ENCODE peak calls at places on chromosomes 1 and 21, in nine cellular contexts. R is right cardiac atrium; O is activated CD4-positive, alpha-beta T cell treated with anti-CD3 and anti-CD28 coated beads for 24 hours; U is KG1; H is fibroblast of the aortic adventitia; J is NCI-H510A; L is activated T-cell treated with anti-CD3 and anti-CD28 coated beads for 1 hour; Y is HS-5; I is NCI-H187. S is an unnamed sample.

GRCh38 chr1:40316595-40317393 is at the start of gene COL9A2:
- DNase-seq in R (peak; percentile 43), O (peak; percentile 16), U (no peak), H (no peak), J (peak; percentile 55), L (peak; percentile 50), Y (no peak), I (no peak), S (peak; percentile 47)

GRCh38 chr1:27109103-27109822 is 45.7 kb downstream of the SLC9A1 start:
- DNase-seq in R (no peak), O (no peak), U (no peak), H (no peak), J (no peak), L (no peak), Y (no peak), I (no peak), S (no peak)

GRCh38 chr1:231866392-231867331 is 240.1 kb downstream of the DISC1 start:
- DNase-seq in R (peak; percentile 50), O (peak; percentile 50), U (peak; percentile 52), H (peak; percentile 77), J (no peak), L (peak; percentile 51), Y (peak; percentile 20), I (peak; percentile 5), S (peak; percentile 31)

GRCh38 chr1:156359973-156360372 is 9.0 kb upstream of the RHBG start:
- DNase-seq in R (no peak), O (no peak), U (no peak), H (peak; percentile 57), J (no peak), L (no peak), Y (no peak), I (no peak), S (no peak)

GRCh38 chr1:7549277-7549676 is 221.8 kb upstream of the VAMP3 start:
- DNase-seq in R (no peak), O (peak; percentile 9), U (no peak), H (peak; percentile 61), J (no peak), L (no peak), Y (peak; percentile 51), I (no peak), S (no peak)

GRCh38 chr1:158951956-158952355 is 20.6 kb downstream of the PYHIN1 start:
- DNase-seq in R (no peak), O (no peak), U (peak; percentile 38), H (no peak), J (peak; percentile 62), L (no peak), Y (no peak), I (no peak), S (no peak)

GRCh38 chr1:117672756-117673155 is 66.9 kb downstream of the TENT5C start:
- DNase-seq in R (no peak), O (no peak), U (no peak), H (no peak), J (no peak), L (no peak), Y (no peak), I (no peak), S (no peak)

GRCh38 chr1:53400761-53401379 is 58.3 kb upstream of the DMRTB1 start:
- DNase-seq in R (no peak), O (no peak), U (no peak), H (no peak), J (no peak), L (no peak), Y (no peak), I (no peak), S (no peak)

GRCh38 chr1:218463194-218464156 is 118.3 kb downstream of the TGFB2 start:
- DNase-seq in R (peak; percentile 74), O (no peak), U (no peak), H (peak; percentile 81), J (no peak), L (no peak), Y (peak; percentile 93), I (no peak), S (no peak)

GRCh38 chr1:17525996-17526686 is 13.4 kb upstream of the ARHGEF10L start:
- DNase-seq in R (no peak), O (no peak), U (no peak), H (no peak), J (no peak), L (no peak), Y (no peak), I (no peak), S (no peak)

GRCh38 chr1:234256359-234256758 is 116.9 kb upstream of the COA6 start:
- DNase-seq in R (no peak), O (no peak), U (no peak), H (no peak), J (no peak), L (no peak), Y (no peak), I (no peak), S (no peak)

GRCh38 chr1:207862241-207862787 is 48.6 kb downstream of the CD34 start:
- DNase-seq in R (no peak), O (no peak), U (no peak), H (peak; percentile 22), J (no peak), L (no peak), Y (peak; percentile 19), I (no peak), S (no peak)

GRCh38 chr21:46316708-46317324 is 6.9 kb downstream of the C21orf58 start:
- DNase-seq in R (no peak), O (no peak), U (no peak), H (no peak), J (no peak), L (no peak), Y (no peak), I (no peak), S (no peak)

GRCh38 chr1:209455133-209455532 is 128.4 kb upstream of the CAMK1G start:
- DNase-seq in R (no peak), O (no peak), U (no peak), H (no peak), J (no peak), L (no peak), Y (no peak), I (no peak), S (no peak)

GRCh38 chr1:174217248-174217647 is 57.9 kb downstream of the RABGAP1L start:
- DNase-seq in R (no peak), O (no peak), U (no peak), H (peak; percentile 12), J (no peak), L (no peak), Y (no peak), I (no peak), S (no peak)

GRCh38 chr1:208086116-208086515 is 158.1 kb downstream of the PLXNA2 start:
- DNase-seq in R (no peak), O (no peak), U (no peak), H (peak; percentile 56), J (no peak), L (no peak), Y (no peak), I (no peak), S (no peak)

GRCh38 chr1:244325056-244325764 is 126.5 kb downstream of the ADSS2 start:
- DNase-seq in R (no peak), O (no peak), U (peak; percentile 35), H (peak; percentile 37), J (no peak), L (no peak), Y (no peak), I (no peak), S (peak; percentile 12)

GRCh38 chr1:235025422-235025984 is 103.1 kb downstream of the TOMM20 start:
- DNase-seq in R (no peak), O (no peak), U (no peak), H (no peak), J (no peak), L (no peak), Y (no peak), I (no peak), S (no peak)

GRCh38 chr21:33857846-33858671 is 57.5 kb downstream of the ATP5PO start:
- DNase-seq in R (no peak), O (no peak), U (no peak), H (no peak), J (no peak), L (no peak), Y (no peak), I (no peak), S (no peak)

GRCh38 chr1:214862421-214862820 is 220.1 kb upstream of the KCNK2 start:
- DNase-seq in R (no peak), O (no peak), U (no peak), H (peak; percentile 64), J (no peak), L (no peak), Y (no peak), I (no peak), S (no peak)

GRCh38 chr1:201914456-201915235 is 25.9 kb downstream of the SHISA4 start:
- DNase-seq in R (no peak), O (no peak), U (no peak), H (no peak), J (no peak), L (no peak), Y (no peak), I (no peak), S (no peak)

GRCh38 chr21:41610042-41610839 is 102.3 kb upstream of the TMPRSS2 start:
- DNase-seq in R (peak; percentile 63), O (no peak), U (no peak), H (peak; percentile 67), J (no peak), L (no peak), Y (no peak), I (peak; percentile 20), S (no peak)

GRCh38 chr1:117600325-117600916 is 5.4 kb upstream of the TENT5C start:
- DNase-seq in R (no peak), O (no peak), U (no peak), H (no peak), J (no peak), L (no peak), Y (no peak), I (no peak), S (no peak)

GRCh38 chr1:57058652-57059501 is 93.1 kb upstream of the C8B start:
- DNase-seq in R (no peak), O (no peak), U (no peak), H (no peak), J (no peak), L (no peak), Y (no peak), I (no peak), S (no peak)

GRCh38 chr1:227987181-227987580 is 19.6 kb upstream of the WNT3A start:
- DNase-seq in R (no peak), O (no peak), U (no peak), H (no peak), J (no peak), L (no peak), Y (no peak), I (no peak), S (no peak)

GRCh38 chr1:209190591-209191241 is 392.8 kb upstream of the CAMK1G start:
- DNase-seq in R (peak; percentile 40), O (no peak), U (peak; percentile 5), H (peak; percentile 37), J (no peak), L (no peak), Y (no peak), I (no peak), S (no peak)

GRCh38 chr1:220902916-220903315 is 23.7 kb downstream of the HLX start:
- DNase-seq in R (no peak), O (no peak), U (no peak), H (peak; percentile 49), J (no peak), L (no peak), Y (no peak), I (no peak), S (no peak)

GRCh38 chr1:170634293-170634692 is 29.6 kb upstream of the PRRX1 start:
- DNase-seq in R (no peak), O (no peak), U (no peak), H (peak; percentile 67), J (no peak), L (no peak), Y (peak; percentile 56), I (no peak), S (no peak)

GRCh38 chr1:34029525-34029924 is 135.5 kb downstream of the CSMD2 start:
- DNase-seq in R (no peak), O (no peak), U (no peak), H (no peak), J (no peak), L (no peak), Y (no peak), I (no peak), S (no peak)

GRCh38 chr1:66351913-66352312 is 182.0 kb upstream of the SGIP1 start:
- DNase-seq in R (no peak), O (no peak), U (no peak), H (no peak), J (peak; percentile 32), L (no peak), Y (no peak), I (peak; percentile 57), S (no peak)

GRCh38 chr1:17661546-17662157 is 93.5 kb upstream of the ACTL8 start:
- DNase-seq in R (peak; percentile 55), O (peak; percentile 21), U (peak; percentile 34), H (peak; percentile 55), J (no peak), L (peak; percentile 40), Y (no peak), I (peak; percentile 10), S (peak; percentile 2)

S was measured in activated effector memory CD4-positive, alpha-beta T cell treated with Interleukin-2 at 50 U/mL for 16 hours.